ENCODE peak calls at places on chromosome 4, in eight cellular contexts. One of them, this sample, is unnamed.

GRCh38 chr4:51895816-51896408 is 53.0 kb downstream of the DCUN1D4 start:
- DNase-seq in CD4-positive, CD25-positive, alpha-beta regulatory T cell: peak; percentile 29
- DNase-seq in thoracic aorta: no peak
- DNase-seq in right lobe of liver: peak; percentile 54
- DNase-seq in body of pancreas: peak; percentile 76
- DNase-seq in IMR-90: peak; percentile 67
- DNase-seq in naive thymus-derived CD4-positive, alpha-beta T cell: peak; percentile 34
- DNase-seq in colonic mucosa: peak; percentile 71
- DNase-seq in this sample: peak; percentile 76

GRCh38 chr4:36067116-36067515 is 177.2 kb downstream of the ARAP2 start:
- DNase-seq in CD4-positive, CD25-positive, alpha-beta regulatory T cell: no peak
- DNase-seq in thoracic aorta: no peak
- DNase-seq in right lobe of liver: no peak
- DNase-seq in body of pancreas: no peak
- DNase-seq in IMR-90: no peak
- DNase-seq in naive thymus-derived CD4-positive, alpha-beta T cell: no peak
- DNase-seq in colonic mucosa: no peak
- DNase-seq in this sample: no peak

GRCh38 chr4:61375316-61375715 is 175.2 kb downstream of the ADGRL3 start:
- DNase-seq in CD4-positive, CD25-positive, alpha-beta regulatory T cell: no peak
- DNase-seq in thoracic aorta: no peak
- DNase-seq in right lobe of liver: no peak
- DNase-seq in body of pancreas: no peak
- DNase-seq in IMR-90: no peak
- DNase-seq in naive thymus-derived CD4-positive, alpha-beta T cell: no peak
- DNase-seq in colonic mucosa: no peak
- DNase-seq in this sample: no peak

GRCh38 chr4:14856076-14856926 is 146.0 kb upstream of the CPEB2 start:
- DNase-seq in CD4-positive, CD25-positive, alpha-beta regulatory T cell: no peak
- DNase-seq in thoracic aorta: peak; percentile 55
- DNase-seq in right lobe of liver: no peak
- DNase-seq in body of pancreas: peak; percentile 66
- DNase-seq in IMR-90: peak; percentile 100
- DNase-seq in naive thymus-derived CD4-positive, alpha-beta T cell: no peak
- DNase-seq in colonic mucosa: peak; percentile 79
- DNase-seq in this sample: peak; percentile 42

GRCh38 chr4:52376107-52376704 is 282.9 kb downstream of the USP46 start:
- DNase-seq in CD4-positive, CD25-positive, alpha-beta regulatory T cell: peak; percentile 3
- DNase-seq in thoracic aorta: no peak
- DNase-seq in right lobe of liver: no peak
- DNase-seq in body of pancreas: peak; percentile 49
- DNase-seq in IMR-90: peak; percentile 47
- DNase-seq in naive thymus-derived CD4-positive, alpha-beta T cell: peak; percentile 20
- DNase-seq in colonic mucosa: peak; percentile 24
- DNase-seq in this sample: no peak

GRCh38 chr4:144687466-144687865 is 41.5 kb downstream of the HHIP start:
- DNase-seq in CD4-positive, CD25-positive, alpha-beta regulatory T cell: no peak
- DNase-seq in thoracic aorta: no peak
- DNase-seq in right lobe of liver: no peak
- DNase-seq in body of pancreas: no peak
- DNase-seq in IMR-90: no peak
- DNase-seq in naive thymus-derived CD4-positive, alpha-beta T cell: no peak
- DNase-seq in colonic mucosa: no peak
- DNase-seq in this sample: no peak

GRCh38 chr4:2255501-2256155 is 6.3 kb downstream of the MXD4 start:
- DNase-seq in CD4-positive, CD25-positive, alpha-beta regulatory T cell: no peak
- DNase-seq in thoracic aorta: peak; percentile 11
- DNase-seq in right lobe of liver: peak; percentile 25
- DNase-seq in body of pancreas: peak; percentile 63
- DNase-seq in IMR-90: no peak
- DNase-seq in naive thymus-derived CD4-positive, alpha-beta T cell: no peak
- DNase-seq in colonic mucosa: peak; percentile 17
- DNase-seq in this sample: peak; percentile 14

GRCh38 chr4:2259036-2259540 is 2.8 kb downstream of the MXD4 start:
- DNase-seq in CD4-positive, CD25-positive, alpha-beta regulatory T cell: no peak
- DNase-seq in thoracic aorta: peak; percentile 1
- DNase-seq in right lobe of liver: peak; percentile 14
- DNase-seq in body of pancreas: no peak
- DNase-seq in IMR-90: no peak
- DNase-seq in naive thymus-derived CD4-positive, alpha-beta T cell: no peak
- DNase-seq in colonic mucosa: peak; percentile 17
- DNase-seq in this sample: peak; percentile 1

GRCh38 chr4:52721968-52722814 is 29.0 kb downstream of the ERVMER34-1 start:
- DNase-seq in CD4-positive, CD25-positive, alpha-beta regulatory T cell: peak; percentile 87
- DNase-seq in thoracic aorta: peak; percentile 80
- DNase-seq in right lobe of liver: peak; percentile 93
- DNase-seq in body of pancreas: peak; percentile 96
- DNase-seq in IMR-90: peak; percentile 97
- DNase-seq in naive thymus-derived CD4-positive, alpha-beta T cell: peak; percentile 85
- DNase-seq in colonic mucosa: peak; percentile 94
- DNase-seq in this sample: peak; percentile 94

GRCh38 chr4:57442834-57443291 is 332.7 kb upstream of the IGFBP7 start:
- DNase-seq in CD4-positive, CD25-positive, alpha-beta regulatory T cell: no peak
- DNase-seq in thoracic aorta: no peak
- DNase-seq in right lobe of liver: peak; percentile 29
- DNase-seq in body of pancreas: peak; percentile 65
- DNase-seq in IMR-90: peak; percentile 13
- DNase-seq in naive thymus-derived CD4-positive, alpha-beta T cell: no peak
- DNase-seq in colonic mucosa: peak; percentile 24
- DNase-seq in this sample: no peak

GRCh38 chr4:155402941-155403340 is 26.2 kb upstream of the MAP9 start:
- DNase-seq in CD4-positive, CD25-positive, alpha-beta regulatory T cell: no peak
- DNase-seq in thoracic aorta: no peak
- DNase-seq in right lobe of liver: no peak
- DNase-seq in body of pancreas: no peak
- DNase-seq in IMR-90: no peak
- DNase-seq in naive thymus-derived CD4-positive, alpha-beta T cell: no peak
- DNase-seq in colonic mucosa: no peak
- DNase-seq in this sample: no peak

GRCh38 chr4:44210750-44211149 is 237.9 kb downstream of the KCTD8 start:
- DNase-seq in CD4-positive, CD25-positive, alpha-beta regulatory T cell: no peak
- DNase-seq in thoracic aorta: no peak
- DNase-seq in right lobe of liver: no peak
- DNase-seq in body of pancreas: no peak
- DNase-seq in IMR-90: no peak
- DNase-seq in naive thymus-derived CD4-positive, alpha-beta T cell: no peak
- DNase-seq in colonic mucosa: no peak
- DNase-seq in this sample: no peak

GRCh38 chr4:24642941-24643628 is 58.7 kb upstream of the DHX15 start:
- DNase-seq in CD4-positive, CD25-positive, alpha-beta regulatory T cell: no peak
- DNase-seq in thoracic aorta: no peak
- DNase-seq in right lobe of liver: no peak
- DNase-seq in body of pancreas: peak; percentile 36
- DNase-seq in IMR-90: peak; percentile 85
- DNase-seq in naive thymus-derived CD4-positive, alpha-beta T cell: no peak
- DNase-seq in colonic mucosa: peak; percentile 16
- DNase-seq in this sample: no peak

GRCh38 chr4:124178449-124179021 is 534.0 kb downstream of the ANKRD50 start:
- DNase-seq in CD4-positive, CD25-positive, alpha-beta regulatory T cell: no peak
- DNase-seq in thoracic aorta: no peak
- DNase-seq in right lobe of liver: no peak
- DNase-seq in body of pancreas: no peak
- DNase-seq in IMR-90: peak; percentile 58
- DNase-seq in naive thymus-derived CD4-positive, alpha-beta T cell: no peak
- DNase-seq in colonic mucosa: no peak
- DNase-seq in this sample: no peak

GRCh38 chr4:42280327-42281095 is 116.8 kb upstream of the SHISA3 start:
- DNase-seq in CD4-positive, CD25-positive, alpha-beta regulatory T cell: no peak
- DNase-seq in thoracic aorta: no peak
- DNase-seq in right lobe of liver: no peak
- DNase-seq in body of pancreas: peak; percentile 7
- DNase-seq in IMR-90: peak; percentile 21
- DNase-seq in naive thymus-derived CD4-positive, alpha-beta T cell: no peak
- DNase-seq in colonic mucosa: no peak
- DNase-seq in this sample: no peak

GRCh38 chr4:8050555-8051206 is 107.9 kb downstream of the ABLIM2 start:
- DNase-seq in CD4-positive, CD25-positive, alpha-beta regulatory T cell: no peak
- DNase-seq in thoracic aorta: peak; percentile 20
- DNase-seq in right lobe of liver: peak; percentile 82
- DNase-seq in body of pancreas: peak; percentile 75
- DNase-seq in IMR-90: peak; percentile 11
- DNase-seq in naive thymus-derived CD4-positive, alpha-beta T cell: no peak
- DNase-seq in colonic mucosa: peak; percentile 42
- DNase-seq in this sample: peak; percentile 58

GRCh38 chr4:48943387-48943786 is 36.8 kb upstream of the OCIAD2 start:
- DNase-seq in CD4-positive, CD25-positive, alpha-beta regulatory T cell: no peak
- DNase-seq in thoracic aorta: no peak
- DNase-seq in right lobe of liver: no peak
- DNase-seq in body of pancreas: no peak
- DNase-seq in IMR-90: no peak
- DNase-seq in naive thymus-derived CD4-positive, alpha-beta T cell: no peak
- DNase-seq in colonic mucosa: no peak
- DNase-seq in this sample: no peak

DNA sequence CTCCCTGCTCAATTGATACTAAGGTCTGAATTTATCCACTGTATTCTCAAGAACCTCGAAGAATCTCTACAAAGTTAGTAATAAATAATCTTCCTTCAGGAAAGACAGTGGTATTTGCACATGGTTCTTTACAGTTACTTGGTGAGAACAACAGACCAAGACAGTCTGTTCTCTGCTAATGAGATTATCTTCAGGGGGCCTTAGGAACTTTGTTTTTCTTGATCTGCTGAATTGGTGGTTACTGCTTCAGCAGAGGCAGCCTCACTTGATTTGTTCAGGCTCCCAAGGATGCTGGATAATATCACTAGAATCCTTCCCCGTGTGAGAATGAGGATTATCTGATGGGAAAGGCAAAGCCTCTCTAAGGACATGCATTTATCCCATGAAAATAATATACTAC is 64.8 kb downstream of the CBR4 start:
- DNase-seq in CD4-positive, CD25-positive, alpha-beta regulatory T cell: no peak
- DNase-seq in thoracic aorta: no peak
- DNase-seq in right lobe of liver: no peak
- DNase-seq in body of pancreas: no peak
- DNase-seq in IMR-90: no peak
- DNase-seq in naive thymus-derived CD4-positive, alpha-beta T cell: no peak
- DNase-seq in colonic mucosa: no peak
- DNase-seq in this sample: no peak
- H3K27ac ChIP-seq in CD4-positive, CD25-positive, alpha-beta regulatory T cell: no peak overlapping the region
- H3K27ac ChIP-seq in thoracic aorta: no peak overlapping the region
- H3K27ac ChIP-seq in right lobe of liver: no peak overlapping the region
- H3K27ac ChIP-seq in body of pancreas: no peak overlapping the region
- H3K27ac ChIP-seq in IMR-90: no peak overlapping the region
- H3K27ac ChIP-seq in naive thymus-derived CD4-positive, alpha-beta T cell: no peak overlapping the region
- H3K27ac ChIP-seq in colonic mucosa: no peak overlapping the region
- H3K27ac ChIP-seq in this sample: no peak overlapping the region

DNA sequence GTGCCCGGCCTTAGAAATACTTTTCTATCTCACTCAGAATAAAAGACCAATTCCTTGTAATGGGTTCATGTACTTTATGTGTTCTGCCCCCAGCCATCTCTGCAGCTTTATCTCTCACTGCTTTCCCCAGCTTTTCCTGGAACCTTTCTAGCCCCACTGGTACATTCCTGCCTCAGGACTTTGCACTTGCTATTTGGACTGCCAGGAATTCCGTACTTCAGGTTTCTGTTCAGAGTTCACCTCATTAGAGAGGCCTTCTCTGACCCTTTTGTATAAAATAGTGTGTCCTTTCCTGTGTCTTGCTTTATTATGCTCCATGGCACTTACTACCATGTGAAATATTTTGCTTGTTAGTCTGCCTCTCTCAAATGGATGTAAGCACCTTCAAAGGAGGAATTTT is 112.5 kb downstream of the PDLIM5 start:
- DNase-seq in CD4-positive, CD25-positive, alpha-beta regulatory T cell: no peak
- DNase-seq in thoracic aorta: no peak
- DNase-seq in right lobe of liver: no peak
- DNase-seq in body of pancreas: no peak
- DNase-seq in IMR-90: no peak
- DNase-seq in naive thymus-derived CD4-positive, alpha-beta T cell: no peak
- DNase-seq in colonic mucosa: no peak
- DNase-seq in this sample: no peak
- H3K27ac ChIP-seq in CD4-positive, CD25-positive, alpha-beta regulatory T cell: no peak overlapping the region
- H3K27ac ChIP-seq in thoracic aorta: no peak overlapping the region
- H3K27ac ChIP-seq in right lobe of liver: peak overlapping the region; percentile 85
- H3K27ac ChIP-seq in body of pancreas: no peak overlapping the region
- H3K27ac ChIP-seq in IMR-90: no peak overlapping the region
- H3K27ac ChIP-seq in naive thymus-derived CD4-positive, alpha-beta T cell: no peak overlapping the region
- H3K27ac ChIP-seq in colonic mucosa: no peak overlapping the region
- H3K27ac ChIP-seq in this sample: no peak overlapping the region

GRCh38 chr4:120658772-120659171 is 263.8 kb downstream of the PRDM5 start:
- DNase-seq in CD4-positive, CD25-positive, alpha-beta regulatory T cell: no peak
- DNase-seq in thoracic aorta: no peak
- DNase-seq in right lobe of liver: no peak
- DNase-seq in body of pancreas: no peak
- DNase-seq in IMR-90: no peak
- DNase-seq in naive thymus-derived CD4-positive, alpha-beta T cell: no peak
- DNase-seq in colonic mucosa: no peak
- DNase-seq in this sample: no peak
- H3K27ac ChIP-seq in CD4-positive, CD25-positive, alpha-beta regulatory T cell: no peak overlapping the region
- H3K27ac ChIP-seq in thoracic aorta: no peak overlapping the region
- H3K27ac ChIP-seq in right lobe of liver: no peak overlapping the region
- H3K27ac ChIP-seq in body of pancreas: no peak overlapping the region
- H3K27ac ChIP-seq in IMR-90: no peak overlapping the region
- H3K27ac ChIP-seq in naive thymus-derived CD4-positive, alpha-beta T cell: no peak overlapping the region
- H3K27ac ChIP-seq in colonic mucosa: no peak overlapping the region
- H3K27ac ChIP-seq in this sample: no peak overlapping the region

GRCh38 chr4:78363031-78363430 is 188.5 kb upstream of the ANXA3 start:
- DNase-seq in CD4-positive, CD25-positive, alpha-beta regulatory T cell: no peak
- DNase-seq in thoracic aorta: no peak
- DNase-seq in right lobe of liver: no peak
- DNase-seq in body of pancreas: no peak
- DNase-seq in IMR-90: no peak
- DNase-seq in naive thymus-derived CD4-positive, alpha-beta T cell: no peak
- DNase-seq in colonic mucosa: no peak
- DNase-seq in this sample: no peak

GRCh38 chr4:78362310-78362709 is 189.3 kb upstream of the ANXA3 start:
- DNase-seq in CD4-positive, CD25-positive, alpha-beta regulatory T cell: no peak
- DNase-seq in thoracic aorta: no peak
- DNase-seq in right lobe of liver: no peak
- DNase-seq in body of pancreas: no peak
- DNase-seq in IMR-90: no peak
- DNase-seq in naive thymus-derived CD4-positive, alpha-beta T cell: no peak
- DNase-seq in colonic mucosa: no peak
- DNase-seq in this sample: no peak

GRCh38 chr4:78357122-78357521 is 194.4 kb upstream of the ANXA3 start:
- DNase-seq in CD4-positive, CD25-positive, alpha-beta regulatory T cell: no peak
- DNase-seq in thoracic aorta: no peak
- DNase-seq in right lobe of liver: no peak
- DNase-seq in body of pancreas: no peak
- DNase-seq in IMR-90: no peak
- DNase-seq in naive thymus-derived CD4-positive, alpha-beta T cell: no peak
- DNase-seq in colonic mucosa: no peak
- DNase-seq in this sample: no peak

GRCh38 chr4:78361621-78362120 is 189.9 kb upstream of the ANXA3 start:
- DNase-seq in CD4-positive, CD25-positive, alpha-beta regulatory T cell: no peak
- DNase-seq in thoracic aorta: no peak
- DNase-seq in right lobe of liver: no peak
- DNase-seq in body of pancreas: no peak
- DNase-seq in IMR-90: no peak
- DNase-seq in naive thymus-derived CD4-positive, alpha-beta T cell: no peak
- DNase-seq in colonic mucosa: no peak
- DNase-seq in this sample: no peak

DNA sequence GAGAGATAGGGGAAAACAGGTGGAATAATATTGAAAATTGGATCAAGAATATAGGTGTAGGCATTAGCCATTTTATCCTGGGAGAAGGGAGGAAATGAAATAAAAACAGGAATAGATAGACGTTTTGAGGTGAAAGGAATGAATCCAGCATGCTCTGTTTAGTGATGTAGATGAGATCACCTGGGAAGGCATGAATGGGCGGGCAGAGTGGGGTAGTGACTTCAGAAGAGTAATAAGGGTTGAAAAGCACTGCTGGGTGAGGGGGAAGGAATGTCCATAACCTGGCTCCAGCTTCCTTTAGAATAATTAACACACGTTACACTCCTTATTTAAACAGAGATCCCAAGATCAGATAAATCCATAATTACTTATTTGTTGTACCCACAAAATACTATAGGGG is 191.1 kb upstream of the ANXA3 start:
- DNase-seq in CD4-positive, CD25-positive, alpha-beta regulatory T cell: no peak
- DNase-seq in thoracic aorta: no peak
- DNase-seq in right lobe of liver: no peak
- DNase-seq in body of pancreas: no peak
- DNase-seq in IMR-90: no peak
- DNase-seq in naive thymus-derived CD4-positive, alpha-beta T cell: no peak
- DNase-seq in colonic mucosa: no peak
- DNase-seq in this sample: no peak
- H3K27ac ChIP-seq in CD4-positive, CD25-positive, alpha-beta regulatory T cell: no peak overlapping the region
- H3K27ac ChIP-seq in thoracic aorta: no peak overlapping the region
- H3K27ac ChIP-seq in right lobe of liver: no peak overlapping the region
- H3K27ac ChIP-seq in body of pancreas: no peak overlapping the region
- H3K27ac ChIP-seq in IMR-90: no peak overlapping the region
- H3K27ac ChIP-seq in naive thymus-derived CD4-positive, alpha-beta T cell: no peak overlapping the region
- H3K27ac ChIP-seq in colonic mucosa: no peak overlapping the region
- H3K27ac ChIP-seq in this sample: no peak overlapping the region